ENCODE peak calls at places on chromosome 10, in four cellular contexts. One of them, this sample, is unnamed.

GRCh38 chr10:112282086-112282485 is 1.1 kb upstream of the TECTB start:
- DNase-seq in GM12865: no peak
- DNase-seq in Caco-2: no peak
- DNase-seq in thyroid gland: no peak
- DNase-seq in this sample: no peak

GRCh38 chr10:132617781-132618052 is 80.1 kb downstream of the INPP5A start:
- DNase-seq in GM12865: no peak
- DNase-seq in Caco-2: no peak
- DNase-seq in thyroid gland: no peak
- DNase-seq in this sample: no peak

GRCh38 chr10:26696786-26697162 is 727 bp upstream of the PDSS1 start:
- DNase-seq in GM12865: no peak
- DNase-seq in Caco-2: peak
- DNase-seq in thyroid gland: no peak
- DNase-seq in this sample: no peak

GRCh38 chr10:55631071-55631654 is 729.9 kb downstream of the ZWINT start:
- DNase-seq in GM12865: no peak
- DNase-seq in Caco-2: no peak
- DNase-seq in thyroid gland: peak
- DNase-seq in this sample: peak

GRCh38 chr10:12965571-12965970 is 35.9 kb downstream of the CCDC3 start:
- DNase-seq in GM12865: no peak
- DNase-seq in Caco-2: no peak
- DNase-seq in thyroid gland: no peak
- DNase-seq in this sample: no peak

GRCh38 chr10:122876493-122876855 is 2.9 kb downstream of the FAM24B start:
- DNase-seq in GM12865: no peak
- DNase-seq in Caco-2: no peak
- DNase-seq in thyroid gland: no peak
- DNase-seq in this sample: no peak

GRCh38 chr10:11610151-11610854 is 1.1 kb downstream of the USP6NL start:
- DNase-seq in GM12865: no peak
- DNase-seq in Caco-2: no peak
- DNase-seq in thyroid gland: no peak
- DNase-seq in this sample: no peak

GRCh38 chr10:93542358-93542791 is 24.1 kb upstream of the FFAR4 start:
- DNase-seq in GM12865: no peak
- DNase-seq in Caco-2: no peak
- DNase-seq in thyroid gland: peak
- DNase-seq in this sample: peak

GRCh38 chr10:72639441-72639873 is 13.6 kb upstream of the MICU1 start:
- DNase-seq in GM12865: no peak
- DNase-seq in Caco-2: no peak
- DNase-seq in thyroid gland: no peak
- DNase-seq in this sample: no peak

GRCh38 chr10:21424511-21424910 is 101.0 kb downstream of the SKIDA1 start:
- DNase-seq in GM12865: no peak
- DNase-seq in Caco-2: no peak
- DNase-seq in thyroid gland: no peak
- DNase-seq in this sample: no peak

GRCh38 chr10:35691522-35692236 is 49.6 kb upstream of the FZD8 start:
- DNase-seq in GM12865: no peak
- DNase-seq in Caco-2: no peak
- DNase-seq in thyroid gland: no peak
- DNase-seq in this sample: no peak

GRCh38 chr10:68096913-68097509 is 12.3 kb upstream of the MYPN start:
- DNase-seq in GM12865: no peak
- DNase-seq in Caco-2: no peak
- DNase-seq in thyroid gland: no peak
- DNase-seq in this sample: no peak

GRCh38 chr10:89959433-89960110 is 258.2 kb downstream of the KIF20B start:
- DNase-seq in GM12865: peak
- DNase-seq in Caco-2: no peak
- DNase-seq in thyroid gland: no peak
- DNase-seq in this sample: no peak

GRCh38 chr10:55495555-55495954 is 694.5 kb upstream of the PCDH15 start:
- DNase-seq in GM12865: no peak
- DNase-seq in Caco-2: no peak
- DNase-seq in thyroid gland: no peak
- DNase-seq in this sample: no peak

GRCh38 chr10:15237351-15237750 is 68.9 kb upstream of the NMT2 start:
- DNase-seq in GM12865: no peak
- DNase-seq in Caco-2: no peak
- DNase-seq in thyroid gland: peak
- DNase-seq in this sample: no peak

GRCh38 chr10:3482200-3482993 is 302.6 kb downstream of the KLF6 start:
- DNase-seq in GM12865: peak
- DNase-seq in Caco-2: peak
- DNase-seq in thyroid gland: peak
- DNase-seq in this sample: peak

GRCh38 chr10:45513586-45513985 is 139.6 kb downstream of the ALOX5 start:
- DNase-seq in GM12865: no peak
- DNase-seq in Caco-2: no peak
- DNase-seq in thyroid gland: no peak
- DNase-seq in this sample: no peak

GRCh38 chr10:31490858-31491504 is 172.0 kb downstream of the ZEB1 start:
- DNase-seq in GM12865: peak
- DNase-seq in Caco-2: no peak
- DNase-seq in thyroid gland: no peak
- DNase-seq in this sample: peak

GRCh38 chr10:115818015-115818414 is 455.0 kb downstream of the GFRA1 start:
- DNase-seq in GM12865: no peak
- DNase-seq in Caco-2: no peak
- DNase-seq in thyroid gland: no peak
- DNase-seq in this sample: no peak

GRCh38 chr10:62048919-62049636 is 147.6 kb downstream of the ARID5B start:
- DNase-seq in GM12865: peak
- DNase-seq in Caco-2: peak
- DNase-seq in thyroid gland: peak
- DNase-seq in this sample: peak

GRCh38 chr10:84059526-84059925 is 79.8 kb upstream of the GHITM start:
- DNase-seq in GM12865: no peak
- DNase-seq in Caco-2: no peak
- DNase-seq in thyroid gland: no peak
- DNase-seq in this sample: no peak

GRCh38 chr10:75266945-75267344 is 31.2 kb upstream of the COMTD1 start:
- DNase-seq in GM12865: no peak
- DNase-seq in Caco-2: no peak
- DNase-seq in thyroid gland: no peak
- DNase-seq in this sample: no peak

GRCh38 chr10:92594194-92594593 is 1.3 kb downstream of the KIF11 start:
- DNase-seq in GM12865: peak
- DNase-seq in Caco-2: no peak
- DNase-seq in thyroid gland: no peak
- DNase-seq in this sample: no peak

GRCh38 chr10:131897297-131897899 is 3.4 kb upstream of the PPP2R2D start:
- DNase-seq in GM12865: no peak
- DNase-seq in Caco-2: no peak
- DNase-seq in thyroid gland: no peak
- DNase-seq in this sample: no peak

GRCh38 chr10:48938990-48939536 is 577 bp downstream of the LRRC18 start:
- DNase-seq in GM12865: no peak
- DNase-seq in Caco-2: no peak
- DNase-seq in thyroid gland: no peak
- DNase-seq in this sample: no peak

GRCh38 chr10:48940958-48941357 is 1.3 kb upstream of the LRRC18 start:
- DNase-seq in GM12865: no peak
- DNase-seq in Caco-2: no peak
- DNase-seq in thyroid gland: no peak
- DNase-seq in this sample: no peak

GRCh38 chr10:48938281-48938680 is 1.4 kb downstream of the LRRC18 start:
- DNase-seq in GM12865: no peak
- DNase-seq in Caco-2: no peak
- DNase-seq in thyroid gland: no peak
- DNase-seq in this sample: no peak

GRCh38 chr10:48940372-48940771 is 732 bp upstream of the LRRC18 start:
- DNase-seq in GM12865: no peak
- DNase-seq in Caco-2: no peak
- DNase-seq in thyroid gland: no peak
- DNase-seq in this sample: no peak

DNA sequence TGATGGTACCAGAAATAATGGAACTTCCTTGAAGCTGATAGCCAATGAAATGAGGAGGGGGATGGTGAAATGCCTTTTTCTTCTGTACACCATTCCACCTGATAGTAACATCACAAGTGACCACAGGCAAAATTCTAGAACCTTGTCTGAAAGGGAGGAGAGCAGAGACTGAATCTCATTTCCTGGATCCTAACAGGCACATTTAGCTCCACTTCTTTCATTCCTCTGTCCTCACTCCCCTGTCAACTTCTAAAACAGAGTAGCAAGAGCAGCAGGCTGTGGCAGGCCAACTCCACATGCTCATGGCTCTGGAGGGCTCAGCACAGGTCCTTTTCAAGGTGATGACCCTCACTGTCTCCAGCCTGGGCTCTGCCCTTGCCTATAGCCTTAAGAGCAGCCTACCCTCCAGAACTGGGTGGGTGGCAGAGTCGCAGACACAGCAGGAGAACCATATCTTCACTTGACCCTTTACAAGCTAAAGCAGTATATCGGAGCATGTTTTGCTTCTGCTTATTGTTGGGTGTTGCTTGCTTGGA is at the start of gene LRRC18:
- DNase-seq in GM12865: no peak
- DNase-seq in Caco-2: no peak
- DNase-seq in thyroid gland: no peak
- DNase-seq in this sample: no peak
- H3K4me3 ChIP-seq in GM12865: no peak
- H3K4me3 ChIP-seq in Caco-2: no peak
- H3K4me3 ChIP-seq in thyroid gland: no peak
- H3K4me3 ChIP-seq in this sample: no peak

GRCh38 chr10:81532403-81532802 is 342.6 kb upstream of the NRG3 start:
- DNase-seq in GM12865: no peak
- DNase-seq in Caco-2: no peak
- DNase-seq in thyroid gland: no peak
- DNase-seq in this sample: no peak
- H3K4me3 ChIP-seq in GM12865: no peak
- H3K4me3 ChIP-seq in Caco-2: no peak
- H3K4me3 ChIP-seq in thyroid gland: no peak
- H3K4me3 ChIP-seq in this sample: no peak

DNA sequence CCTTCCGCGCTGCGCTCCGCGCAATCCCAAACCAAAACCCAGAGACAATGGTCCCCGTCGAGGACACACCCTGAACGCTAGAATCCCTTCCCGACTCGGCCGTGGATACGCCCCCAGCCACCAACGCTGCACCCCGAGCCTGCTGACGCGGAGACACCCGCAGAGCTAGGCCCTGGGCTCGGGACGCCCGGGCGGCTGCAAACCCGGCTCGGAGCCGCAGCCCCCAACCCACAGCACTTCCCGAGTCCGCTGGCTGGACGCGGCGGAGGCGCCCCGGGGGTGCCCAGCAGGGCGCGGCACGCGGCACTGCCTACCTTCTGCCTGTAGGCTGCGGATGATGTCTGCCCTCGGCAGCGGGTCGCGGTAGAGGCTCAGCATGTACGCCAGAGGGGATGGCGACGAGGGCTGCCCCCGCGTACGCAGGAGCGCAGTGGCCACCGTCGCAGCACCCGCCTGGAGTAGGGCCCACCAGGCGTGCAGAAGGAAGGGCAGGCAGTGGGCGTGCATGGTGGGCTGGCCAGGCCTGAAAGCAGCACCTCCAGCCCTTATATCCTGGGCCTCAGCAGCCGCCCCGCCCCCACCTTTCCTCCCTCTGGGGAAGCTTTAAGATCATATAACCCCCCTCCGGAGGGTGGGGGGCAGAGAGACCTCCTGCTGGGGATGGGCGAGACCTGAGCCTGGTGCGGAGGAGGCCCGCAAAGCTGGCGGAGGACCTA is at the start of gene NODAL:
- DNase-seq in GM12865: no peak
- DNase-seq in Caco-2: no peak
- DNase-seq in thyroid gland: no peak
- DNase-seq in this sample: no peak
- H3K4me3 ChIP-seq in GM12865: no peak
- H3K4me3 ChIP-seq in Caco-2: no peak
- H3K4me3 ChIP-seq in thyroid gland: no peak
- H3K4me3 ChIP-seq in this sample: peak

GRCh38 chr10:96090463-96090800 is 39.7 kb upstream of the ZNF518A start:
- DNase-seq in GM12865: no peak
- DNase-seq in Caco-2: no peak
- DNase-seq in thyroid gland: no peak
- DNase-seq in this sample: peak
- H3K4me3 ChIP-seq in GM12865: peak
- H3K4me3 ChIP-seq in Caco-2: peak
- H3K4me3 ChIP-seq in thyroid gland: peak
- H3K4me3 ChIP-seq in this sample: peak

DNA sequence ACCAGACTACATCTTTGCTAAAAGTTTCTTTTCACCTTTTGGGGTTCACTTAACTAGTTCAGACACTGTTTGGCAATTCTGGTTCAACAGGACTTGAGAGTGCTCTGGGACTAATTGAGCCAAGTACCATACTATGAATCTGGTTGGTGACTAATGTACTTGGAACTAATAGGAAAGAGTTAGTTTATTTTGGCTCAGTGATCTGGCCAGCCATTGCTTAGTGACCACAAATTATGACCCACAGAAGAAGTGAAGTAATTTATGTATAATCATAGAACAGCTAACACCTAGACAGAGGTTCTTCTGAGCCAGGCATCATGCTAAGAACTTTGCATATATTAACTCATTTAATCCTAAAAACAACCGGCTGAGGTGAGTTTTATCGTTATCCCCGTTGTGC is 126.5 kb upstream of the JCAD start:
- DNase-seq in GM12865: no peak
- DNase-seq in Caco-2: no peak
- DNase-seq in thyroid gland: no peak
- DNase-seq in this sample: no peak
- H3K4me3 ChIP-seq in GM12865: no peak
- H3K4me3 ChIP-seq in Caco-2: no peak
- H3K4me3 ChIP-seq in thyroid gland: no peak
- H3K4me3 ChIP-seq in this sample: no peak

DNA sequence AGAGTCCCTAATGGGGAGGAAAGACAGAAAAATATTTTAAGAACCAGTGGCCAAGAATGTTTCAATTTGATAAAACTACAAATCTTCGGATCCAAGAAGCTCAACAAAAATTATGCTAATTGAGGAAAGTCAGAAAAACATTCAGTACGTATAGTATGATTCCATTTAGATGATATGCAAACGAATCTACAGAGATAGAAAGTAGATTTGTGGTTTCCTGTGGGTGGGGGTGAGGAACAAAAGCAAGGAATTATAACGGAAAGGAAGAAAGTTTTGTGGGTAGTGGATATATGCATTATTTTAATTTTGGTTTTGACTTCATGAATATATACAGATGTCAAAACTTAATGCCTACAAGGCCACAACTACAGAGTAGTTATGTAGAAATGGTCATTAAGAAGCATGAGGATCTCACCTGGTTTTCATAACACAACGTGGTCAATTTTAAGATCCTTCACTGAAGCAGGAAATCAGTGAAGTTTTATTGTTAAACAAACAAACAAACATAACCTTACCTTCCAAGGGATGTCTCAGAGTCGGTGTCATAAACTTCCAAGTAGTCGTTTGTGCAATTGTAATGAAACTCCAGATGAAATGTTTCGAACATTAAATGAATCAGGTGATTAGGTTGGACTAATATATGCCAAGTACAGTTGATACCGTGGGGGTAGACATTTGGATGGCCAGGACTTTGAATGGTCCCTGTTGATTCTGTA is 61.9 kb downstream of the CUBN start:
- DNase-seq in GM12865: no peak
- DNase-seq in Caco-2: no peak
- DNase-seq in thyroid gland: no peak
- DNase-seq in this sample: no peak
- H3K4me3 ChIP-seq in GM12865: no peak
- H3K4me3 ChIP-seq in Caco-2: no peak
- H3K4me3 ChIP-seq in thyroid gland: no peak
- H3K4me3 ChIP-seq in this sample: no peak